ENCODE peak calls at places on chromosome 12, in four cellular contexts. W is esophagus muscularis mucosa, B is GM12878, N is stomach. L is an unnamed sample.

GRCh38 chr12:122908915-122909314 is 13.0 kb upstream of the VPS37B start:
- DNase-seq in B (no peak), N (peak), W (no peak), L (peak)

GRCh38 chr12:101021911-101022388 is 188.1 kb downstream of the SLC5A8 start:
- DNase-seq in N (no peak), W (no peak), B (no peak), L (no peak)

GRCh38 chr12:108734200-108734906 is 3.0 kb upstream of the CORO1C start:
- DNase-seq in B (peak), W (no peak), N (peak), L (peak)

GRCh38 chr12:10618338-10618987 is 5.1 kb upstream of the MAGOHB start:
- DNase-seq in N (no peak), B (no peak), W (no peak), L (no peak)

GRCh38 chr12:13576935-13577334 is 380.4 kb downstream of the EMP1 start:
- DNase-seq in W (no peak), B (no peak), N (no peak), L (no peak)

GRCh38 chr12:59196989-59197388 is 276.7 kb upstream of the LRIG3 start:
- DNase-seq in W (no peak), N (no peak), B (no peak), L (no peak)

GRCh38 chr12:45725631-45726593 is 3.6 kb upstream of the ARID2 start:
- DNase-seq in N (no peak), W (no peak), B (no peak), L (peak)

GRCh38 chr12:56574210-56574609 is 52.6 kb downstream of the RBMS2 start:
- DNase-seq in W (no peak), B (no peak), N (no peak), L (no peak)

GRCh38 chr12:52813885-52814709 is at the start of gene KRT4:
- DNase-seq in W (no peak), B (no peak), N (no peak), L (no peak)

GRCh38 chr12:69239286-69239921 is at the start of gene CPSF6:
- DNase-seq in W (peak), B (peak), N (peak), L (peak)

GRCh38 chr12:105522166-105522825 is 191.8 kb downstream of the C12orf75 start:
- DNase-seq in W (no peak), N (no peak), B (no peak), L (no peak)

GRCh38 chr12:125244338-125244737 is 179.1 kb downstream of the AACS start:
- DNase-seq in N (no peak), B (no peak), W (no peak), L (no peak)

GRCh38 chr12:29960113-29960512 is 176.4 kb upstream of the TMTC1 start:
- DNase-seq in W (no peak), B (no peak), N (no peak), L (no peak)

GRCh38 chr12:32450768-32451167 is 51.4 kb downstream of the FGD4 start:
- DNase-seq in B (no peak), W (no peak), N (no peak), L (peak)

GRCh38 chr12:57215065-57215464 is 1.5 kb upstream of the NXPH4 start:
- DNase-seq in N (no peak), B (no peak), W (no peak), L (no peak)

GRCh38 chr12:103948746-103949406 is 16.8 kb upstream of the TDG start:
- DNase-seq in N (no peak), B (no peak), W (no peak), L (no peak)

GRCh38 chr12:104557488-104558195 is 100.9 kb downstream of the CHST11 start:
- DNase-seq in B (no peak), N (no peak), W (no peak), L (no peak)

GRCh38 chr12:57483466-57483865 is 3.8 kb upstream of the ARHGAP9 start:
- DNase-seq in N (no peak), W (no peak), B (no peak), L (no peak)

GRCh38 chr12:128702344-128702743 is 121.4 kb downstream of the SLC15A4 start:
- DNase-seq in B (no peak), W (no peak), N (no peak), L (no peak)

GRCh38 chr12:104459556-104459909 is 2.8 kb downstream of the CHST11 start:
- DNase-seq in N (no peak), B (no peak), W (no peak), L (no peak)

GRCh38 chr12:109302770-109303169 is 6.3 kb downstream of the FOXN4 start:
- DNase-seq in B (no peak), N (no peak), W (no peak), L (no peak)

GRCh38 chr12:68406134-68406576 is 74.0 kb upstream of the MDM1 start:
- DNase-seq in W (peak), B (no peak), N (peak), L (peak)

GRCh38 chr12:80293347-80293746 is 150.7 kb upstream of the PTPRQ start:
- DNase-seq in W (no peak), B (peak), N (no peak), L (no peak)

GRCh38 chr12:101713059-101713682 is 15.7 kb downstream of the CHPT1 start:
- DNase-seq in B (no peak), N (peak), W (no peak), L (peak)

GRCh38 chr12:124463341-124463861 is 104.0 kb downstream of the NCOR2 start:
- DNase-seq in W (no peak), N (no peak), B (no peak), L (no peak)

GRCh38 chr12:52181757-52182156 is 10.1 kb downstream of the KRT80 start:
- DNase-seq in B (no peak), W (no peak), N (no peak), L (no peak)

GRCh38 chr12:94813314-94813713 is 163.0 kb upstream of the TMCC3 start:
- DNase-seq in N (no peak), B (no peak), W (no peak), L (no peak)

GRCh38 chr12:12356467-12356885 is 402 bp upstream of the BORCS5 start:
- DNase-seq in W (no peak), N (no peak), B (no peak), L (no peak)

GRCh38 chr12:87086118-87086891 is 830.1 kb upstream of the MGAT4C start:
- DNase-seq in N (no peak), W (no peak), B (no peak), L (no peak)

GRCh38 chr12:5746917-5747316 is 198.1 kb downstream of the ANO2 start:
- DNase-seq in W (no peak), B (no peak), N (no peak), L (no peak)

GRCh38 chr12:57833672-57834071 is 12.9 kb downstream of the CTDSP2 start:
- DNase-seq in W (no peak), B (no peak), N (no peak), L (no peak)

GRCh38 chr12:57238854-57239554 is 9.5 kb downstream of the SHMT2 start:
- DNase-seq in N (peak), W (peak), B (no peak), L (peak)

GRCh38 chr12:47715877-47716548 is 9.3 kb downstream of the ENDOU start:
- DNase-seq in W (peak), N (no peak), B (no peak), L (no peak)

GRCh38 chr12:7933255-7933726 is 2.7 kb downstream of the SLC2A3 start:
- DNase-seq in B (peak), N (peak), W (peak), L (peak)
- TF ChIP-seq EP300 in B (no peak), N (no peak), W (no peak), L (no peak)

GRCh38 chr12:65728913-65729793 is 95.1 kb upstream of the HMGA2 start:
- DNase-seq in N (no peak), W (peak), B (no peak), L (peak)
- TF ChIP-seq EP300 in N (no peak), W (no peak), B (no peak), L (no peak)

DNA sequence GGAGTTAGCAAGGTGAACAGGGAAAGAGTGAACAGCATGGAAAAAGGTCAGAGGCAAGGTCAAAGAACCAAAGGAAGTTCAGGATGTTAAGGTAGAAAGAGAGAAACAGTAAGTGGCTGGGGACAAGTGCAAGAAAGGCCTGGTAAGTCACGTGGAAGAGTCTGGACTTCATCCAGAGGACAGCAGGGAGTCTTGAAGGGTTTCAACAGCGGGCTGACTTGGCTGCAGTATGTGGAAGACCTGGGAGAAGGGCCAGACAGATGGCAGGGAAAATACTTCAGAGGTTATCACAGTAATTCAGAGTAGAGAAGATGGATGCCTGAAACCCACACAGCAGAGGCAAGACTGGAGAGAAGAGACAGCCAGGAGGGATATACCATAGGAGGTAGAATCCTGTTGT is 34.0 kb downstream of the CIT start:
- DNase-seq in B (no peak), N (no peak), W (no peak), L (no peak)
- TF ChIP-seq EP300 in B (no peak), N (no peak), W (no peak), L (no peak)

GRCh38 chr12:121781751-121782615 is 11.5 kb downstream of the RHOF start:
- DNase-seq in B (no peak), N (no peak), W (no peak), L (no peak)
- TF ChIP-seq EP300 in B (no peak), N (no peak), W (no peak), L (no peak)

GRCh38 chr12:2336409-2336829 is 283.6 kb downstream of the CACNA1C start:
- DNase-seq in N (no peak), W (no peak), B (peak), L (no peak)
- TF ChIP-seq EP300 in N (no peak), W (no peak), B (peak), L (no peak)

GRCh38 chr12:112025808-112026375 is 12.7 kb downstream of the ERP29 start:
- DNase-seq in N (no peak), B (no peak), W (no peak), L (no peak)
- TF ChIP-seq EP300 in N (no peak), B (no peak), W (no peak), L (no peak)

DNA sequence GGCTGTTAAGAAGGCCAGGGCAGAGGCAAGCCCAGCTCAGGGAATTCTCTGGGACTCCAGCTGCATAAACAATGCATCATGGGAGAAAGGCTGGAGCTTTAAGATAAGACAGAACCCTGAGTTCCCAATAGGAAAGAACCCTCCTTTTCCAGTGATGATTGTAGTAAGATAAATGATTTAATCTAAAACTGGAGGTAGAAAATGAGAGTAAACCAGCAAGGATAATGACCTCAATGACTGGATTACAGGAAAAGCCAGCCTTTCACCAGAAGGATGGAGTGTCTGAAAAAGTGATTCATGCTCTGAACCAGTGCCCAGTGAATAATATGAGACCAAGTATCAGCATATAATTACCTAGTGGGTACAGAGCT is 45.9 kb downstream of the ITPR2 start:
- DNase-seq in W (no peak), N (no peak), B (no peak), L (no peak)
- TF ChIP-seq EP300 in W (no peak), N (no peak), B (no peak), L (no peak)

GRCh38 chr12:78096909-78097597 is 266.4 kb downstream of the NAV3 start:
- DNase-seq in W (no peak), N (no peak), B (no peak), L (no peak)

GRCh38 chr12:78099806-78100205 is 269.1 kb downstream of the NAV3 start:
- DNase-seq in W (no peak), N (no peak), B (no peak), L (no peak)

GRCh38 chr12:78101946-78102635 is 271.4 kb downstream of the NAV3 start:
- DNase-seq in B (no peak), N (no peak), W (no peak), L (no peak)

GRCh38 chr12:78095623-78096022 is 264.9 kb downstream of the NAV3 start:
- DNase-seq in W (no peak), B (no peak), N (no peak), L (no peak)

GRCh38 chr12:78101181-78101876 is 270.6 kb downstream of the NAV3 start:
- DNase-seq in N (no peak), B (no peak), W (no peak), L (no peak)
- TF ChIP-seq EP300 in N (no peak), B (no peak), W (no peak), L (no peak)

DNA sequence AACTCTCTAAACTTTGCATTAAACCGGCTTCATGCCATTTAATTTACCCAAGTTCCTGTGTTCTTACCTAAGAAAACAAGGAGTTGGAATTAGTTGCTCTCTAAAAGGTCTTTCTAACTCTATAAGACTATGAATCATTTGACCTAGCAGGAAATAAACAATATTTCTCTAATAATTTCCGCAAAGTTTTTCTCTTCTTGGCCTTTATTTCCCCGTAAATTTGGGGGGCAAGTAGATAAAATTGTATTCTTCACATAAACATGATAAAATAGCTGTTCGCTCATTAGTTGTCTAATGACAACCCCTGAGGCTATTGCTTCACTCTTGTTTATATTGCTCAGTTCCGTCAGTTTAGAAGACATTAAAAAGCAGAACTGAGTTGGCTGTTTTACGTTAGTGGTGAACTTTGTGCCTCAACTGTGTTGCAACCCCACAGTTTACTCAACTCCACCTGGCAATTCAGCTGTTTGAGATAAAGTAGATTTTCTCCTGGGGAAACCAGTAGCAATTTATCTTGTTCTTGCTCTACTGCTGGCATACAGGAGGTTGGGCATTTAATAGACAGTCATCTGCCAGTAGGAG is 74.7 kb downstream of the BTG1 start:
- DNase-seq in W (no peak), N (peak), B (no peak), L (peak)
- TF ChIP-seq EP300 in W (no peak), N (no peak), B (no peak), L (peak)